ENCODE peak calls at places on chromosomes 5 and 9, in five cellular contexts. X is choroid plexus epithelial cell, U is foreskin fibroblast, H is esophagus squamous epithelium, L is astrocyte. N is an unnamed sample.

GRCh38 chr5:153988510-153988909 is 50.2 kb downstream of the FAM114A2 start:
- DNase-seq in X (no peak), U (no peak), H (no peak), L (no peak), N (no peak)

GRCh38 chr5:18113724-18114123 is 479.5 kb downstream of the TAF11L14 start:
- DNase-seq in X (peak), U (no peak), H (no peak), L (no peak), N (peak)

GRCh38 chr5:10913846-10914245 is 152.8 kb upstream of the DAP start:
- DNase-seq in X (peak), U (peak), H (no peak), L (peak), N (peak)

GRCh38 chr9:73565833-73566465 is 414.3 kb downstream of the ANXA1 start:
- DNase-seq in X (peak), U (peak), H (no peak), L (peak), N (peak)

GRCh38 chr9:85569988-85570387 is 171.8 kb downstream of the AGTPBP1 start:
- DNase-seq in X (peak), U (peak), H (no peak), L (peak), N (peak)

GRCh38 chr9:105144076-105144475 is 100.4 kb upstream of the SLC44A1 start:
- DNase-seq in X (no peak), U (peak), H (no peak), L (no peak), N (peak)

GRCh38 chr9:89436963-89437625 is 60.8 kb downstream of the SEMA4D start:
- DNase-seq in X (no peak), U (no peak), H (peak), L (no peak), N (peak)

GRCh38 chr5:56343988-56344387 is 110.9 kb upstream of the ANKRD55 start:
- DNase-seq in X (no peak), U (no peak), H (no peak), L (no peak), N (no peak)

GRCh38 chr5:83509535-83509934 is 38.0 kb downstream of the VCAN start:
- DNase-seq in X (peak), U (peak), H (no peak), L (peak), N (peak)

GRCh38 chr5:96332535-96333396 is 100.3 kb downstream of the PCSK1 start:
- DNase-seq in X (no peak), U (no peak), H (no peak), L (no peak), N (no peak)

GRCh38 chr9:129611302-129611800 is 9.6 kb downstream of the C9orf50 start:
- DNase-seq in X (no peak), U (no peak), H (no peak), L (no peak), N (no peak)
- H3K4me3 ChIP-seq in X (peak), U (no peak), H (peak), L (peak), N (no peak)

GRCh38 chr5:159052282-159053011 is 47.3 kb downstream of the EBF1 start:
- DNase-seq in X (peak), U (no peak), H (no peak), L (peak), N (no peak)

GRCh38 chr5:159050408-159051091 is 49.2 kb downstream of the EBF1 start:
- DNase-seq in X (peak), U (peak), H (no peak), L (no peak), N (peak)

GRCh38 chr5:159051431-159052281 is 48.1 kb downstream of the EBF1 start:
- DNase-seq in X (peak), U (peak), H (no peak), L (no peak), N (peak)

GRCh38 chr5:159048298-159048697 is 51.4 kb downstream of the EBF1 start:
- DNase-seq in X (no peak), U (no peak), H (no peak), L (no peak), N (no peak)

DNA sequence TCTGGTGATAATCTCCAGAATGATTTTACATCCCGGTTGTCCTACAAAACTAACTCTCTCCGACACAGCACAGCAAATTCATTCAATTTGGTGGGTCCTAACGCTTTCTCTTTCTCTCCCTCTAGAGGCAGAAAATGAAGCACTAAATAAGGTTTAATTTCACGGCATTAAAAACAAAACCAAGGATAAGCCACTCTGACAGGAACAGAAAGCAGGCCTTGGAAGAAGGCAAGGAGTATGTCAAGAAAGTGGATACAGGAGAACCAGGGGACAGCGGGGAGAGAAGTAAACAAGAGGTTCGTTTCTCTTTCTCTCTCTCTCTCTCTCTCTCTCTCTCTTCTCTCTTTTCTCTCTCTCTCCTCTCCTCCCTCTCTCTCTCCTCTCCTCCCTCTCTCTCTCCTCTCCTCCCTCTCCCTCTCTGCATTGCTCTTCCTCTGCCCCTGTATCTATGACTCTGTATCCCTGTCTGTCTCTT is 49.8 kb downstream of the EBF1 start:
- DNase-seq in X (peak), U (peak), H (no peak), L (peak), N (peak)
- TF ChIP-seq CTCF in X (peak), U (peak), H (peak), L (peak), N (peak)

GRCh38 chr9:96025995-96026572 is 150.6 kb downstream of the ERCC6L2 start:
- DNase-seq in X (no peak), U (no peak), H (no peak), L (no peak), N (no peak)

GRCh38 chr9:96021616-96022444 is 146.3 kb downstream of the ERCC6L2 start:
- DNase-seq in X (no peak), U (no peak), H (no peak), L (no peak), N (no peak)

GRCh38 chr9:96020300-96020821 is 144.9 kb downstream of the ERCC6L2 start:
- DNase-seq in X (no peak), U (no peak), H (no peak), L (no peak), N (no peak)

GRCh38 chr9:96020822-96021615 is 145.5 kb downstream of the ERCC6L2 start:
- DNase-seq in X (peak), U (peak), H (no peak), L (no peak), N (peak)

DNA sequence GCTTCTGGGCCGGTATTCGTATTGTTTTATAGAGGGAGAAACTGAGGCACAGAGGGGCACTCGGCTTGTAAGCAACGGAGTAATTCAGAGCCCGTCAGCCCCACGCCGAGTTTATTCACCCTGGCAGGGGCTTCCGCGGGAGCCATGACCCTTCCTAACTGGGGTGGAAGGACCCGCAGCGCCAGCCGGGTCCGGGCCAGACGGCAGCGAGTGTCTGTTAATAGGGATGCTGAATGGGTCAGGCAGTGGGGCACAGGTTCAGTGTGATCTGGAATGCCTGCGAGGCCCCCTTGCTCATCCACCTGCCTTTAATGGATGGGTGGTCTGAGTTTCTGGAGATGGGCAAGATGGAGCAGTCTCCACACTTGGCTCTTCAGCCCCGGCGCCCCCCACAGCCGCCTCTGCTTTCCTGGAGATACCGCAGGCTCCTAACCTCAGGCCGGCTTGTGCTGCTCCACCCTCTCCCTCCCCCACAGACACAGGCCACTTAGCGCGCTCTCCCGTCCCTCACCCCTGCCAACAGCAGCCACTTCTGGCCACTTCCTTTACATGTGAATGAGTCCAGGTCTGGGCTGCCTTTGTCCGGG is 147.0 kb downstream of the ERCC6L2 start:
- DNase-seq in X (no peak), U (no peak), H (no peak), L (no peak), N (no peak)
- H3K4me3 ChIP-seq in X (no peak), U (no peak), H (peak), L (no peak), N (no peak)

DNA sequence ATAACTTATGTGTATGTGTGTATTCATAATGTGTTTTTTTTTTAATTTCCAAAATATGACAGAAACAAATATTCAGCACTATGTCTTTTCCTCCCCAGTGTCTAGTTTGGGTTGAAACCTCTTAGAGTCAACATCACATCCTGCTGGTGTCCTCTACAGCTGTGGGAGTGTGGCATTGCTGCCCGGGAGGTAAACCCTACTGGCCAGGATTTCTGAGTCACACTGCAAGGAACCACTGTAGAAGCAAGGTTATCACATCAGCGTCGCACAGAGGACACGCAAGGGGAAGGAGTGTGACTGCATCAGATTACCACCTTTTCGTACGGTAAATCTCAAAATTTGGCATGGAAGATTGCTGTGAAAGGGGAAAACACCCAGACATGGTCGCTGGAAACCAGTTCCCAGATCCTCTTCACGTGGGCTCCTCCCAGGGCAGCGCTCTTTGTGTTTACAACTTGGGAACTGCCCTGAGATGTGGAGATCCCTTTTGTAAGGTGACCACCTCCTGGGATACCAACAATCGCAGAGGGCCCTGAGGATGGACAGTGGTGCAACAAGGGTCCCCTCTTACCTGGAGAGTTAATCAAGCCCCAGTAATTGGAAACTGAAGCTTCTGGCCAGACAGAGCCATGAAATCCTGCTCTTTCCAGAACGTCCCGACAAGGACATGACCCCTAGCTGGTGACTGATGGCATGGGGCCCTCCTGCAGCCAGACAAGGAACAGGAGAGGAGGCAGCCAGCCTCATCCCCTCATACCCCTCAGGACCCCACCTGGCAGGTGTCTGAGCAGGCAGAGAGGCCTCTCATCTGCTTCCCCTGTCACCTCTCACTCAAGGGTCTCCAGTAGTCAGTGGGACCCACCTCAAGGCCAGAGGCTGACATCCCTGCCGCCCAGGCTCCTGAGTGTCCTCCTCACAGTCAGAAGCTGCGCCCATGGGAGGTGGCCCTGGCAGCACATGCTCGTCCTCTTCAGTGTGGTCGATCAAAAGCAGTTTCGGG is 194.7 kb downstream of the MED10 start:
- DNase-seq in X (no peak), U (no peak), H (no peak), L (no peak), N (no peak)
- TF ChIP-seq CTCF in X (no peak), U (no peak), H (no peak), L (no peak), N (no peak)